ENCODE peak calls at places on chromosomes 11 and 22, in eight cellular contexts. N is stomach; L is small intestine; E is IMR-90; R is effector memory CD4-positive, alpha-beta T cell; A is CD8-positive, alpha-beta memory T cell; I is endodermal cell; M is left ventricle myocardium inferior. B is an unnamed sample.

GRCh38 chr11:69485337-69486041 is 4.0 kb downstream of the LINC01488 start:
- DNase-seq in M (peak), I (no peak), R (no peak), N (no peak), E (no peak), L (no peak), A (no peak), B (no peak)

GRCh38 chr22:39625554-39626537 is 55.3 kb downstream of the CACNA1I start:
- DNase-seq in L (no peak), R (no peak), A (no peak), N (no peak), I (no peak), E (no peak), M (no peak), B (no peak)

GRCh38 chr11:79055866-79056632 is 384.8 kb downstream of the TENM4 start:
- DNase-seq in I (no peak), A (no peak), E (peak), L (no peak), R (no peak), N (no peak), M (no peak), B (no peak)

GRCh38 chr11:2449548-2450320 is 4.9 kb downstream of the KCNQ1 start:
- DNase-seq in R (no peak), L (no peak), I (no peak), M (no peak), E (no peak), A (no peak), N (no peak), B (no peak)

GRCh38 chr11:130427581-130428211 is 713 bp downstream of the ADAMTS8 start:
- DNase-seq in E (no peak), I (peak), A (no peak), R (no peak), N (no peak), L (no peak), M (peak), B (no peak)

GRCh38 chr11:120221115-120221752 is 10.4 kb downstream of the OAF start:
- DNase-seq in L (peak), I (peak), N (peak), A (no peak), M (no peak), R (no peak), E (no peak), B (no peak)

GRCh38 chr11:120344302-120345004 is 8.2 kb downstream of the ARHGEF12 start:
- DNase-seq in E (peak), A (peak), R (peak), M (no peak), L (peak), N (no peak), I (no peak), B (peak)

GRCh38 chr11:104476454-104476853 is 312.5 kb upstream of the PDGFD start:
- DNase-seq in I (no peak), M (no peak), R (no peak), L (no peak), A (no peak), N (no peak), E (no peak), B (no peak)

GRCh38 chr11:8241373-8242112 is 22.1 kb downstream of the LMO1 start:
- DNase-seq in E (no peak), R (no peak), I (no peak), M (no peak), A (no peak), N (no peak), L (no peak), B (no peak)

GRCh38 chr11:6703247-6704063 is 20.3 kb upstream of the MRPL17 start:
- DNase-seq in M (peak), N (peak), L (peak), I (peak), R (no peak), A (no peak), E (peak), B (no peak)

GRCh38 chr22:38165929-38166593 is 15.6 kb downstream of the PLA2G6 start:
- DNase-seq in R (no peak), I (no peak), E (no peak), N (no peak), M (no peak), L (no peak), A (no peak), B (no peak)

GRCh38 chr22:22154068-22154467 is 90.5 kb upstream of the VPREB1 start:
- DNase-seq in R (no peak), A (no peak), M (no peak), L (no peak), I (no peak), E (no peak), N (no peak), B (no peak)

GRCh38 chr11:315051-315481 is 1.2 kb downstream of the IFITM1 start:
- DNase-seq in N (no peak), A (no peak), R (no peak), I (no peak), M (no peak), E (no peak), L (peak), B (no peak)

GRCh38 chr11:86468169-86468568 is 93.5 kb downstream of the CCDC81 start:
- DNase-seq in I (no peak), M (no peak), L (no peak), R (no peak), N (no peak), E (no peak), A (no peak), B (no peak)

GRCh38 chr11:31974737-31975136 is 116.1 kb upstream of the RCN1 start:
- DNase-seq in E (peak), A (no peak), I (no peak), N (no peak), L (no peak), M (no peak), R (no peak), B (no peak)

GRCh38 chr22:35775339-35775738 is 57.7 kb downstream of the APOL5 start:
- DNase-seq in N (no peak), I (peak), R (no peak), L (no peak), E (no peak), A (no peak), M (no peak), B (no peak)

GRCh38 chr22:32643246-32643645 is 158.3 kb upstream of the TIMP3 start:
- DNase-seq in I (peak), R (no peak), E (no peak), L (no peak), M (no peak), A (no peak), N (no peak), B (no peak)

GRCh38 chr11:47258317-47258902 is 614 bp downstream of the NR1H3 start:
- DNase-seq in M (no peak), L (no peak), E (no peak), I (no peak), R (no peak), A (no peak), N (no peak), B (no peak)
- H3K27ac ChIP-seq in M (peak), L (peak), E (peak), I (peak), R (no peak), A (peak), N (peak), B (no peak)

DNA sequence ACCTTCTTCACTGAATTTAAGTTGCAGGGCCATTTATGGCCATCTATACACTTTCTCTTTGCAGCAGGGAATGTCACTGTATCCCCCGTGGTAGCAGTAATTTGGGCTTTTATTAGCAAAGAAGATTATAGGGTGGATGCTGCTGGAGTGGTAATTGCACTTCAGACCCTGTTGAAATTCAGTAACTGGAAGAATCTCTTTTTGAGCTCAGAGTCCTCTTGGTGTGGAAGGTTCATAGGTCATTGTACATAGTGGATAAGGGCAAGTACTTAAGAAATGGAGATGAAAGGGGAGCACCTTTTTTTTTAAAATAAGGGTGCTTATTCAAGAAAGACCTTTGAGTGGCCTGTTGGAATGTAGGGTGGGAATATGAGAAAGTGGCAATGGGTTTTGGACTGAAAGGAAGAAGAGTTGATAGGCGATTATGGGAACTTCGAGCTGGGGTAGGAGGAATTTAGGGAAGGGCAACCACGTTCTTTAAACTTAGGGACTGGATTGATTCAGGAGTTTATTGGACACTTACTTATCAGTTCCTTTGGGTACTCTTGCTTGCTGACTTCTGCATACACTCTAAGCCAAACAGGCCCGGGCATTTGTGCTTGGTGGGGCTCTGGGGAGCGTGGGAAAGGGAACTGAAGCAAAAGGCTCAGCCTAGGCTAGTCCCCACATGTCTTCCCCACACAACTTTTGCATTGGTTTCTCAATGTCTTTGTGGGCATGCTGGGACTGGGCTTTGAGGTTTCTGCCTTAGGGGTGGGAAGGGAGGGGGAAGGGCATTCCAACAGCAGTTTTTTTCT is 26.5 kb downstream of the CTNND1 start:
- DNase-seq in A (no peak), R (no peak), I (peak), N (no peak), L (peak), M (no peak), E (no peak), B (no peak)
- H3K27ac ChIP-seq in A (no peak), R (no peak), I (peak), N (no peak), L (peak), M (peak), E (peak), B (no peak)

GRCh38 chr11:112280268-112281126 is 19.8 kb upstream of the PLET1 start:
- DNase-seq in M (peak), I (peak), L (peak), A (peak), N (peak), R (peak), E (peak), B (peak)

GRCh38 chr11:112277029-112277428 is 16.4 kb upstream of the PLET1 start:
- DNase-seq in R (no peak), L (no peak), N (no peak), A (no peak), I (no peak), E (no peak), M (no peak), B (no peak)

GRCh38 chr11:112279901-112280267 is 19.2 kb upstream of the PLET1 start:
- DNase-seq in N (peak), A (peak), R (peak), E (peak), M (peak), L (peak), I (peak), B (peak)

GRCh38 chr11:112278803-112279202 is 18.1 kb upstream of the PLET1 start:
- DNase-seq in E (no peak), I (no peak), R (no peak), L (no peak), M (no peak), N (no peak), A (no peak), B (no peak)

GRCh38 chr11:112277937-112278336 is 17.3 kb upstream of the PLET1 start:
- DNase-seq in L (no peak), A (no peak), M (no peak), R (no peak), I (no peak), N (no peak), E (peak), B (no peak)
- H3K27ac ChIP-seq in L (no peak), A (no peak), M (no peak), R (no peak), I (no peak), N (no peak), E (no peak), B (no peak)

GRCh38 chr11:65802841-65803240 is 16.0 kb downstream of the OVOL1 start:
- DNase-seq in I (no peak), N (no peak), R (no peak), M (no peak), L (no peak), E (no peak), A (no peak), B (no peak)
- H3K27ac ChIP-seq in I (no peak), N (no peak), R (no peak), M (no peak), L (no peak), E (no peak), A (no peak), B (no peak)

DNA sequence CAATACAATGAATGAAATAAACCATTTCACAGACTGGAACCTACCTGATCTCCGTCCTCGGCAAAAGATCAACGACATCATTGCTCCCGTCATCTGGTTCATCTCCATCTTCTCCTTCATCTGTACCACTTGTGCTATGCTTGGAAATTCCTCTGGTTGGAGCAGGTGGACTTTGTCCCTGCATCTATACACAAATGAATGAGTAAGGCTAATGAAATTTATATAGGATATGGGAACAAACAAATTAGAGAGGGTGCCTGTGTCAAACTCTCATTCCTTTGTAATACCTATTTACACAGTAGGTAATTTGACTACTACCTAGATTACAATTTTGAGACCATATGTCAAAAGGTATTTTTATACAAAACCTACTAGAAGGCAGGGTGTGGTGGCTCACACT is 59.4 kb downstream of the F2 start:
- DNase-seq in A (no peak), M (no peak), E (no peak), I (no peak), N (no peak), L (peak), R (no peak), B (no peak)
- H3K27ac ChIP-seq in A (no peak), M (no peak), E (no peak), I (no peak), N (no peak), L (no peak), R (no peak), B (no peak)

DNA sequence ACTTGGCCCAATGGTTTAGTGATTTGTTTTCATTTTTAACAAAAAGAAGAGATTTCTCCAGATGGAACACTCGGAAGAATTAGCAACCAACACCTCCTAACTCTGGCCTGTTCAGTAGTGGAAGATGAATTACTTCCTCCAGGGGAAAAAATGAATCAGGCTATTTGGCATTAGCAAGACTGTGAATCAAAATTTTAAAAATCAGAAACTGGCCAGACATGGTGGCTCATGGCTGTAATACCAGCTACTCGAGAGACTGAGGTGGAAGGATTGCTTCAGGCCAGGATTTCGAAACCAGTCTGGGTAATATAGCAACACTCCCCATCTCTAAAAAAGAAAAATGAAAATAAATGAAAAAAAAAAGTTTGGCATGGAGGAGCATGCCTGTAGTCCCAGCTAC is 796.5 kb upstream of the ANO3 start:
- DNase-seq in R (no peak), L (no peak), E (no peak), N (no peak), I (no peak), M (no peak), A (no peak), B (no peak)
- H3K27ac ChIP-seq in R (no peak), L (no peak), E (no peak), N (no peak), I (no peak), M (peak), A (no peak), B (no peak)